ENCODE peak calls at places on chromosomes 11 and 22, in ten cellular contexts. L is cardiac fibroblast, T is nephron progenitor cell, D is hippocampal formation, V is brain microvascular endothelial cell, J is anterior cingulate cortex, X is Right ventricle myocardium inferior, F is SK-N-SH, G is cardiac muscle cell, Q is left colon. E is an unnamed sample.

GRCh38 chr11:7514099-7514725 is 413 bp downstream of the PPFIBP2 start:
- DNase-seq in L (no peak), T (no peak), D (peak; percentile 62), V (no peak), J (no peak), X (no peak), F (no peak), G (peak; percentile 18), Q (peak; percentile 41), E (no peak)

GRCh38 chr11:23540101-23540561 is 679.9 kb upstream of the CCDC179 start:
- DNase-seq in L (peak; percentile 53), T (peak; percentile 36), D (no peak), V (peak; percentile 32), J (no peak), X (no peak), F (peak; percentile 66), G (peak; percentile 57), Q (no peak), E (no peak)

GRCh38 chr11:12258451-12258850 is 118.9 kb upstream of the PARVA start:
- DNase-seq in L (peak; percentile 54), T (no peak), D (no peak), V (peak; percentile 68), J (no peak), X (no peak), F (no peak), G (no peak), Q (no peak), E (no peak)

GRCh38 chr11:74726547-74727182 is 4.6 kb downstream of the CHRDL2 start:
- DNase-seq in L (peak; percentile 78), T (peak; percentile 73), D (peak; percentile 69), V (peak; percentile 59), J (peak; percentile 34), X (peak; percentile 78), F (peak; percentile 87), G (peak; percentile 79), Q (peak; percentile 70), E (peak; percentile 35)

GRCh38 chr11:109583996-109584395 is 162.0 kb downstream of the C11orf87 start:
- DNase-seq in L (peak; percentile 30), T (no peak), D (no peak), V (no peak), J (no peak), X (no peak), F (no peak), G (no peak), Q (no peak), E (no peak)

GRCh38 chr22:19597399-19597735 is 73.2 kb upstream of the CLDN5 start:
- DNase-seq in L (no peak), T (no peak), D (no peak), V (no peak), J (no peak), X (no peak), F (no peak), G (no peak), Q (no peak), E (peak; percentile 21)

GRCh38 chr11:126991596-126991995 is 9.0 kb downstream of the KIRREL3 start:
- DNase-seq in L (peak; percentile 66), T (no peak), D (no peak), V (no peak), J (no peak), X (no peak), F (no peak), G (no peak), Q (no peak), E (no peak)

GRCh38 chr22:19714320-19715252 is at the start of gene SEPTIN5:
- DNase-seq in L (no peak), T (peak; percentile 59), D (no peak), V (no peak), J (no peak), X (peak; percentile 76), F (peak; percentile 83), G (peak; percentile 33), Q (no peak), E (no peak)